ENCODE peak calls at places on chromosomes 5 and 9, in five cellular contexts. W is IMR-90, H is mesenchymal stem cell, N is spleen, V is pancreas. X is an unnamed sample.

GRCh38 chr9:684055-684949 is 157.2 kb upstream of the DMRT1 start:
- DNase-seq in W (peak; percentile 81), H (peak; percentile 73), N (no peak), V (no peak), X (no peak)

GRCh38 chr5:67577424-67577823 is 380.8 kb upstream of the CD180 start:
- DNase-seq in W (peak; percentile 38), H (peak; percentile 65), N (no peak), V (no peak), X (no peak)

GRCh38 chr9:128203842-128204551 is 818 bp downstream of the DNM1 start:
- DNase-seq in W (peak; percentile 47), H (peak; percentile 58), N (no peak), V (no peak), X (no peak)

GRCh38 chr9:16152276-16153065 is 599.6 kb downstream of the CCDC171 start:
- DNase-seq in W (no peak), H (no peak), N (no peak), V (no peak), X (no peak)

GRCh38 chr9:126157826-126158431 is 168.7 kb upstream of the MVB12B start:
- DNase-seq in W (no peak), H (no peak), N (peak; percentile 22), V (no peak), X (no peak)

GRCh38 chr9:129836342-129837007 is 1.2 kb downstream of the USP20 start:
- DNase-seq in W (no peak), H (no peak), N (peak; percentile 84), V (no peak), X (no peak)

GRCh38 chr5:152688561-152689274 is 283.6 kb upstream of the NMUR2 start:
- DNase-seq in W (peak; percentile 11), H (peak; percentile 80), N (no peak), V (no peak), X (no peak)

GRCh38 chr5:61401726-61402125 is 69.7 kb downstream of the ZSWIM6 start:
- DNase-seq in W (peak; percentile 69), H (peak; percentile 28), N (no peak), V (no peak), X (no peak)

GRCh38 chr9:121735792-121736130 is 84.3 kb downstream of the DAB2IP start:
- DNase-seq in W (no peak), H (peak; percentile 64), N (no peak), V (no peak), X (no peak)

DNA sequence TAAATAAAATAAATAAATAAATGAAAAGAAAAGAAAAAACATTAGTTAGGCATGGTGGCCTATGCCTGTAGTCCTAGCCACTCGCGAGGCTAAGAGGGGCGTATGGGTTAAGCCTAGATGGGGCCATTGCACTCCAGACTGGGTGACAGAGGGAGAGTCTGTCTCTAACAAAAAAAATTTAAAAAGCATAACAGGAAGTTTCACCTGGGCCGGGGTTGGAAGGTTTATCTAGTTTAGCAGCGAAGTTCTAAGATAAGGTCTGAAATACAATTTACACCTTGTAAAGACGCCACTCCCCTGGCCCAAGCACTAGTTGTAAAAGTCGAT is 18.0 kb downstream of the ZMAT2 start:
- DNase-seq in W (no peak), H (no peak), N (no peak), V (no peak), X (no peak)
- H3K4me3 ChIP-seq in W (no peak overlapping the region), H (no peak overlapping the region), N (no peak overlapping the region), V (peak overlapping the region; percentile 14), X (no peak overlapping the region)

DNA sequence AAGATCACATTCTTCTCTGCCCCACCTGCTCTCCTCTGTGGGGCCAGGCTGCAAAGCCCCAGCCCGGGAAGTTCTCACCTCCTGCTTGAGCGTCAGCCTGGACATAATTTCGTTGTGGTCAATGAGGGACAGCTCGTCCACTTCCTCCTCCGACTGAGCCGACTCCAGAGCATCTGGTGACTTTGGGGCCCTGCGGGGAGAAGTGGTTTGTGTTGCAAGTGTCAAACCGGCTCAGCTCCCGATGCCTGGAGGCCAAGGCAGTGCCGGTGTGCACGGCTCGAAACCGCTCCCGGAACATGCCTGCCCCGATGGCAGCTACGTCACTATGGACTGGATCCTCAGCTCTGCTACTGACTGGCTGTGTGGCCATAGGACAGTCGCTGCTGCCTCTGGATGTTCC is 52.8 kb downstream of the PRRT1B start:
- DNase-seq in W (no peak), H (no peak), N (peak; percentile 92), V (no peak), X (no peak)
- H3K36me3 ChIP-seq in W (peaks cover 45% of the 10 kb centered on the region), H (peaks cover 62% of the 10 kb centered on the region), N (peaks cover 93% of the 10 kb centered on the region), V (peaks cover 61% of the 10 kb centered on the region), X (peaks cover 46% of the 10 kb centered on the region)

GRCh38 chr9:33129886-33130284 is 37.3 kb downstream of the B4GALT1 start:
- DNase-seq in W (no peak), H (no peak), N (peak; percentile 51), V (peak; percentile 37), X (no peak)

GRCh38 chr9:33132249-33132772 is 34.8 kb downstream of the B4GALT1 start:
- DNase-seq in W (peak; percentile 90), H (peak; percentile 88), N (peak; percentile 23), V (no peak), X (no peak)

GRCh38 chr9:33130501-33130900 is 36.6 kb downstream of the B4GALT1 start:
- DNase-seq in W (peak; percentile 46), H (peak; percentile 72), N (peak; percentile 57), V (no peak), X (no peak)

GRCh38 chr9:33131505-33132248 is 35.5 kb downstream of the B4GALT1 start:
- DNase-seq in W (no peak), H (no peak), N (no peak), V (no peak), X (no peak)

DNA sequence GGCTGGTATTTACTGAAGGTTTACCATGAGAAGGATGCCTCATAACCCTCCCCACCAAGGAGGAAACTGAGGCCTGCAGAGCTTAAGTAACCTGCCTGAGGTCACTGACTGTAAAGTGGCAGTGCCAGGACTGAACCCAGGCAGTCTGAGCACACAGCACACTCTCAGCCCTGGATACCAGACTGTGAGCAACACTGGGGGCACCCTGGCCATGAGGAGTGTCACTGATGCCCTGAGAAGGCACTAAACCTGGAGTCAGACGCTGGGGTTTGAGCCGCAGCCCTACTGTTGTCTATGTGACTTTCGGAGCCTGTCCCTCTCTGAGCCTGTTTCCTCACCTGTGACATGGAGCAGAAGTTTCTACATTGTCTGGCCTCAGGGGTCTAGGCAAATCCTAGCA is 36.2 kb downstream of the B4GALT1 start:
- DNase-seq in W (no peak), H (no peak), N (peak; percentile 67), V (no peak), X (no peak)
- H3K4me3 ChIP-seq in W (no peak overlapping the region), H (no peak overlapping the region), N (no peak overlapping the region), V (no peak overlapping the region), X (no peak overlapping the region)

GRCh38 chr9:134823623-134824022 is 57.0 kb upstream of the FCN2 start:
- DNase-seq in W (no peak), H (no peak), N (no peak), V (no peak), X (no peak)
- H3K36me3 ChIP-seq in W (peaks cover 94% of the 10 kb centered on the region), H (peaks cover 99% of the 10 kb centered on the region), N (no peaks in the 10 kb centered on the region), V (no peaks in the 10 kb centered on the region), X (no peaks in the 10 kb centered on the region)

DNA sequence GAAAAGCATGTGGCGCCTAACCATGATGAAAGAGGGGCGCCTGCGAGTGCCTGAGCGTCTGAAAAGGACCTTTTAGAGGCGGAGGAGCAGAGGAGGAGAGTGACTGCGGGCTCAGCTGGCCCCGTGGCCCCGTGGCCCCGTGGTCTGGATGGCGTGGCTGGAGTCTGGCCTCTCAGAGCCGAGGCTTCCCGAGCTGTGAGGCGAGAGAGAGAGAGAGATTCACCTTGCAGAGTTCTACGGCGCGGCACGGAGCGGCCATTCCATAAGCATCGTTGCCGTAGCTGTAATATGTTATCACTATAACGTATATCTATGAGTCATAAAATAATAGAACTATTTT is 55.3 kb upstream of the RNU6ATAC start:
- DNase-seq in W (no peak), H (no peak), N (peak; percentile 59), V (no peak), X (no peak)
- H3K4me3 ChIP-seq in W (no peak overlapping the region), H (no peak overlapping the region), N (no peak overlapping the region), V (no peak overlapping the region), X (no peak overlapping the region)

DNA sequence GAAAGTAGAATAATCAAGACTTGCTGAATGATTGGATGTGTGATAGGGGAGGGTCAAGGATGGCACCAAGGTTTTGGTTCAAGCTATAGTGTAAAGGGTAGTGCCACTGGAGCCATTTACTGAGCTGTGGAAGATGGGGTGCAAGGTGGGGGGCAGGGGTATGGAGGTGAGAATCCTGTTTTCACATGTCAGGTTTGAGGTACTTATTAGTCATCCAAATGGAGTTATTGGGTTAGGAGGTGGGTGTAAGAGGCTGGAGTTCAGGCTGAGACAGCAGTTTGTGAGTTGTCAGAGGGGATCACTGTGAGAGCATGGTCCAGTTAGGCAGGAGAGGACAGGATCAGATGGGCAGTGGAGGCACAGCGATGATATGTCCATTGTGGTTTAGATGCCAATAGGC is 8.9 kb downstream of the PCBD2 start:
- DNase-seq in W (no peak), H (no peak), N (no peak), V (no peak), X (no peak)
- H3K36me3 ChIP-seq in W (peaks cover 6% of the 10 kb centered on the region), H (peaks cover 20% of the 10 kb centered on the region), N (peaks cover 66% of the 10 kb centered on the region), V (no peaks in the 10 kb centered on the region), X (peaks cover 16% of the 10 kb centered on the region)